ENCODE peak calls at places on chromosomes 3 and 15, in nine cellular contexts. E, B, C, R, Z, P, K, I and H are unnamed samples.
A peak's percentile ranks its signal among the peaks of the same experiment; 100 is the strongest.

GRCh38 chr3:178671261-178672191 is 135.3 kb downstream of the KCNMB2 start:
- DNase-seq in E (no peak), B (no peak), C (no peak), R (no peak), Z (no peak), P (peak; percentile 58), K (no peak), I (no peak), H (no peak)

GRCh38 chr3:32570426-32571191 is at the start of gene DYNC1LI1:
- DNase-seq in E (peak; percentile 95), B (peak; percentile 98), C (peak; percentile 90), R (peak; percentile 96), Z (peak; percentile 97), P (peak; percentile 86), K (peak; percentile 99), I (peak; percentile 68), H (peak; percentile 96)

GRCh38 chr3:20916966-20917606 is 731.1 kb upstream of the SGO1 start:
- DNase-seq in E (no peak), B (no peak), C (no peak), R (no peak), Z (no peak), P (no peak), K (no peak), I (no peak), H (no peak)

GRCh38 chr15:49645937-49646336 is 25.1 kb downstream of the DTWD1 start:
- DNase-seq in E (no peak), B (no peak), C (no peak), R (peak; percentile 21), Z (peak; percentile 18), P (peak; percentile 85), K (no peak), I (no peak), H (no peak)

GRCh38 chr3:125990253-125990970 is 21.4 kb downstream of the ROPN1B start:
- DNase-seq in E (peak; percentile 79), B (peak; percentile 91), C (peak; percentile 62), R (peak; percentile 88), Z (peak; percentile 90), P (peak; percentile 86), K (peak; percentile 94), I (peak; percentile 70), H (peak; percentile 95)

GRCh38 chr3:128343287-128344045 is 123.2 kb downstream of the DNAJB8 start:
- DNase-seq in E (no peak), B (no peak), C (no peak), R (peak; percentile 21), Z (no peak), P (peak; percentile 63), K (no peak), I (peak; percentile 7), H (no peak)

GRCh38 chr3:23221136-23221535 is 18.0 kb downstream of the UBE2E2 start:
- DNase-seq in E (no peak), B (no peak), C (no peak), R (no peak), Z (no peak), P (no peak), K (no peak), I (no peak), H (no peak)

GRCh38 chr15:43433661-43434303 is 59.2 kb downstream of the TP53BP1 start:
- DNase-seq in E (no peak), B (no peak), C (no peak), R (no peak), Z (no peak), P (peak; percentile 15), K (no peak), I (no peak), H (no peak)

GRCh38 chr3:147120029-147120428 is 286.3 kb downstream of the ZIC4 start:
- DNase-seq in E (no peak), B (no peak), C (no peak), R (no peak), Z (no peak), P (peak; percentile 26), K (no peak), I (peak; percentile 13), H (no peak)

GRCh38 chr3:86481031-86481430 is 509.9 kb downstream of the VGLL3 start:
- DNase-seq in E (no peak), B (no peak), C (no peak), R (no peak), Z (no peak), P (no peak), K (no peak), I (no peak), H (no peak)

GRCh38 chr3:28149960-28150359 is 91.5 kb upstream of the CMC1 start:
- DNase-seq in E (no peak), B (no peak), C (no peak), R (peak; percentile 5), Z (no peak), P (no peak), K (no peak), I (no peak), H (no peak)

GRCh38 chr15:63473999-63474809 is 30.2 kb upstream of the USP3 start:
- DNase-seq in E (no peak), B (no peak), C (no peak), R (peak; percentile 75), Z (no peak), P (peak; percentile 81), K (no peak), I (peak; percentile 53), H (no peak)

GRCh38 chr3:183249006-183249718 is 3.9 kb upstream of the B3GNT5 start:
- DNase-seq in E (no peak), B (no peak), C (no peak), R (no peak), Z (no peak), P (no peak), K (no peak), I (no peak), H (no peak)

GRCh38 chr3:8443829-8444791 is 57.5 kb upstream of the LMCD1 start:
- DNase-seq in E (peak; percentile 85), B (peak; percentile 71), C (peak; percentile 94), R (peak; percentile 91), Z (peak; percentile 88), P (peak; percentile 99), K (peak; percentile 94), I (peak; percentile 96), H (peak; percentile 80)

GRCh38 chr15:48424076-48424475 is 92.8 kb downstream of the DUT start:
- DNase-seq in E (no peak), B (no peak), C (no peak), R (no peak), Z (no peak), P (peak; percentile 36), K (no peak), I (no peak), H (no peak)

GRCh38 chr15:65791335-65792129 is 561 bp downstream of the DENND4A start:
- DNase-seq in E (peak; percentile 76), B (peak; percentile 50), C (peak; percentile 67), R (peak; percentile 71), Z (peak; percentile 63), P (peak; percentile 57), K (peak; percentile 86), I (no peak), H (peak; percentile 82)

GRCh38 chr3:61345020-61345419 is 93.8 kb upstream of the FHIT start:
- DNase-seq in E (no peak), B (no peak), C (no peak), R (no peak), Z (no peak), P (no peak), K (no peak), I (no peak), H (no peak)

GRCh38 chr3:163476179-163476578 is 1602.1 kb downstream of the SI start:
- DNase-seq in E (no peak), B (no peak), C (no peak), R (no peak), Z (no peak), P (no peak), K (no peak), I (no peak), H (no peak)

GRCh38 chr15:43930079-43930478 is 103.3 kb downstream of the WDR76 start:
- DNase-seq in E (no peak), B (no peak), C (no peak), R (no peak), Z (no peak), P (peak; percentile 51), K (no peak), I (no peak), H (no peak)

GRCh38 chr3:153096611-153097200 is 65.3 kb upstream of the RAP2B start:
- DNase-seq in E (no peak), B (no peak), C (no peak), R (peak; percentile 80), Z (no peak), P (no peak), K (no peak), I (no peak), H (no peak)

GRCh38 chr15:23472678-23473077 is 25.6 kb upstream of the GOLGA6L2 start:
- DNase-seq in E (no peak), B (no peak), C (no peak), R (no peak), Z (no peak), P (peak; percentile 25), K (no peak), I (no peak), H (no peak)
- H3K9me3 ChIP-seq in E (no peaks in the 10 kb centered on the region), B (no peaks in the 10 kb centered on the region), C (no peaks in the 10 kb centered on the region), R (no peaks in the 10 kb centered on the region), Z (no peaks in the 10 kb centered on the region), P (no peaks in the 10 kb centered on the region), K (no peaks in the 10 kb centered on the region), I (no peaks in the 10 kb centered on the region), H (no peaks in the 10 kb centered on the region)

GRCh38 chr3:6421666-6422065 is 439.2 kb upstream of the GRM7 start:
- DNase-seq in E (no peak), B (no peak), C (no peak), R (no peak), Z (no peak), P (no peak), K (no peak), I (no peak), H (no peak)

DNA sequence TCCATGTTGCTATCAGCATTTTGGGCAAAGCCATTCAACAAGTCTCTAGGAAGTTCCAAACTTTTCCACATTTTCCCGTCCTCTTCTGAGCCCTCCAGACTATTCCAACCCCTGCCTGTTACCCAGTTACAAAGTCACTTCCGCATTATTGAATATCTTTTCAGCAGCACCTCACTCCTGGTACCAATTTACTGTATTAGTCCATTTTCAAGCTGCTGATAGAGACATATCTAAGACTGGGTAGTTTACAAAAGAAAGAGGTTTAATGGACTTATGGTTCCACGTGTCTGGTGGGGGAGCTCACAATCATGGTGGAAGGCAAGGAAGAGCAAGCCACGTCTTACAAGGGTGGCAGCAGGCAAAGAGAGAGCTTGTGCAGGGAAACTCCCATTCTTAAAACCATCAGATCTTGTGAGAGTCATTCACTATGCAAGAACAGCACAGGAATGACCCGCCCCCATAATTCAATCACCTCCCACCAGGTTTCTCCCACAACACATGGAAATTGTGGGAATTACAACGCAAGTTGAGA is 435.6 kb upstream of the GRM7 start:
- DNase-seq in E (no peak), B (no peak), C (no peak), R (no peak), Z (no peak), P (no peak), K (no peak), I (no peak), H (no peak)
- H3K9me3 ChIP-seq in E (no peaks in the 10 kb centered on the region), B (peaks cover 19% of the 10 kb centered on the region), C (peaks cover 12% of the 10 kb centered on the region), R (peaks cover 15% of the 10 kb centered on the region), Z (no peaks in the 10 kb centered on the region), P (no peaks in the 10 kb centered on the region), K (peaks cover 8% of the 10 kb centered on the region), I (peaks cover 17% of the 10 kb centered on the region), H (no peaks in the 10 kb centered on the region)

GRCh38 chr15:25238126-25238525 is 200.7 kb downstream of the UBE3A start:
- DNase-seq in E (no peak), B (peak; percentile 3), C (no peak), R (no peak), Z (peak; percentile 4), P (no peak), K (peak; percentile 48), I (no peak), H (no peak)
- H3K9me3 ChIP-seq in E (no peaks in the 10 kb centered on the region), B (no peaks in the 10 kb centered on the region), C (peaks cover 99% of the 10 kb centered on the region), R (peaks cover 98% of the 10 kb centered on the region), Z (no peaks in the 10 kb centered on the region), P (no peaks in the 10 kb centered on the region), K (no peaks in the 10 kb centered on the region), I (peaks cover 98% of the 10 kb centered on the region), H (no peaks in the 10 kb centered on the region)

GRCh38 chr15:25022233-25022632 is 67.4 kb downstream of the SNRPN start:
- DNase-seq in E (no peak), B (no peak), C (no peak), R (no peak), Z (no peak), P (peak; percentile 75), K (no peak), I (no peak), H (no peak)
- H3K9me3 ChIP-seq in E (no peaks in the 10 kb centered on the region), B (peaks cover 91% of the 10 kb centered on the region), C (peaks cover 97% of the 10 kb centered on the region), R (peaks cover 91% of the 10 kb centered on the region), Z (no peaks in the 10 kb centered on the region), P (no peaks in the 10 kb centered on the region), K (no peaks in the 10 kb centered on the region), I (no peaks in the 10 kb centered on the region), H (no peaks in the 10 kb centered on the region)